ENCODE peak calls at places on chromosomes 6 and 20, in five cellular contexts. H is HepG2, G is H1, C is GM12878, U is K562. O is an unnamed sample.

GRCh38 chr6:161137320-161137719 is 136.5 kb downstream of the AGPAT4 start:
- DNase-seq in U (no peak), C (no peak), G (no peak), H (no peak), O (no peak)

GRCh38 chr6:27575594-27576361 is 102.9 kb upstream of the ZNF184 start:
- DNase-seq in G (no peak), C (no peak), H (peak; percentile 27), U (peak; percentile 47), O (peak; percentile 65)

GRCh38 chr6:7463785-7464184 is 74.2 kb downstream of the RIOK1 start:
- DNase-seq in G (no peak), U (no peak), H (peak; percentile 81), C (no peak), O (peak; percentile 57)

GRCh38 chr6:116398366-116399005 is 27.7 kb downstream of the DSE start:
- DNase-seq in G (no peak), U (no peak), C (no peak), H (no peak), O (no peak)

GRCh38 chr20:13839421-13840092 is 54.7 kb downstream of the NDUFAF5 start:
- DNase-seq in U (no peak), H (no peak), C (no peak), G (no peak), O (no peak)

GRCh38 chr6:13708679-13709261 is 2.9 kb downstream of the RANBP9 start:
- DNase-seq in C (no peak), H (no peak), G (no peak), U (no peak), O (no peak)

GRCh38 chr20:31494131-31494530 is 19.0 kb downstream of the REM1 start:
- DNase-seq in C (no peak), H (peak; percentile 81), U (peak; percentile 72), G (peak; percentile 67), O (peak; percentile 96)

GRCh38 chr6:32105433-32105832 is 3.7 kb downstream of the TNXB start:
- DNase-seq in C (no peak), G (no peak), U (no peak), H (no peak), O (no peak)

GRCh38 chr6:147506704-147507114 is 1.8 kb upstream of the SAMD5 start:
- DNase-seq in C (no peak), G (peak; percentile 88), H (peak; percentile 38), U (peak; percentile 87), O (peak; percentile 75)

GRCh38 chr20:63123326-63123725 is 92.6 kb downstream of the YTHDF1 start:
- DNase-seq in G (no peak), U (no peak), C (no peak), H (no peak), O (no peak)

GRCh38 chr6:85186546-85187170 is 263.2 kb upstream of the NT5E start:
- DNase-seq in U (no peak), C (no peak), H (no peak), G (no peak), O (no peak)

GRCh38 chr6:43578748-43579147 is 2.8 kb downstream of the POLH start:
- DNase-seq in C (no peak), H (no peak), U (no peak), G (no peak), O (no peak)

GRCh38 chr6:52603000-52603795 is 26.3 kb upstream of the TRAM2 start:
- DNase-seq in H (no peak), C (no peak), G (no peak), U (no peak), O (no peak)

GRCh38 chr20:40993794-40994540 is 34.7 kb upstream of the TOP1 start:
- DNase-seq in C (no peak), H (no peak), G (peak; percentile 10), U (no peak), O (no peak)

DNA sequence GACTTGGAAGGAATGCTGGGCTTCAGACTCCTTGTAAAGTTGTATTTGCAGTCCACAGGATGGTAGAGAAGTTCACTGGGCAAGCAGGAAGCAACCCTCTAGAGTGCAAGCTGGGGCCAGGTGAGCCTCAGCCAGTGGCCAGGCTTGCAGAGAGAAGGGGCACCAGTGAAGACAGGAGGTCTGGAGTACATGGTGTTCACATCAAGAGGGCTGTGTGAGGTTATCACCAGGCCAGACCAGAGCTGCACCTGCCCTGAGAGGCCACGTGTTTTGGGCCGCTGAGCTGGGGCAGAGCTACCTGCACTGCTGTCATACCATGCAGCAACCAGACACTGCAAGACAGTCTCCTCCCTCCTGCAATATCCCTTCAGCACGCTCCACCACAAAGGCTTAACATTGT is 79.0 kb downstream of the SH3BGRL2 start:
- DNase-seq in H (no peak), U (no peak), C (no peak), G (no peak), O (no peak)
- TF ChIP-seq EZH2 in H (no peak), U (no peak), C (no peak), G (no peak), O (no peak)

DNA sequence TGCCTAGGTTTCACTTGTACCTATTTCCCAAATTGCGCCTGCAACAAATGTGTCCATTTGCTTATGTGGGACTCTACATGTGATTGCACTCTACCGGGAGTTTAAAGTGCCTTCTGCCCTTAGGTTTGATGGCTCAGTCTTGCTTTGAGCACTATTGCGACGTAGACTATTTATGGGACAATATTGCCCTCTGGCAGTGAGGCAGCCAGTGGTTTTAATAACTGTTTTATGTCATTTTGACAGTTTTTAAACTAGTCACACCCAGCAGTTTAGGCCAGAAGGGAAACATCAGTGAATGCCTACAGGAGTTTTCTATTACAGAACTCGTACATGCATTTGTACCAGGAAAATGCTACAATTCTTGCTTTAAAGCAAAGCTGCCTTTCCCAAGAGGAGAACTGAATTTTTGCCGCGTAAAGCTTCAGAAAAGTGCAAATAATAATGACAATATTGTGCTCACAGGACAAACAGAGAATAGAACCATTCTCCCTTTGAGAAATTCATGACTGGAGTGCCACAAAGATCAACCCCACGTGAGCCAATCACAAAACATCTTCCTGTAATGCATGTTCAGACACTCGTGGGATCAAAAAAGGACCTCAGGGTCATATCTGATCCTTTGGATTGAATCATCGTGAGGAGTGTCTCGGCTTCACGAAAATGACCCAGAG is 813.6 kb downstream of the KIF16B start:
- DNase-seq in H (no peak), G (no peak), C (no peak), U (no peak), O (no peak)
- TF ChIP-seq CTCF in H (no peak), G (no peak), C (no peak), U (no peak), O (no peak)

GRCh38 chr6:11706186-11706585 is 72.4 kb downstream of the ADTRP start:
- DNase-seq in C (no peak), G (no peak), U (no peak), H (no peak), O (no peak)
- TF ChIP-seq CREB1 in C (no peak), G (no peak), U (no peak), H (no peak), O (no peak)

GRCh38 chr20:21516861-21517565 is 3.1 kb upstream of the NKX2-2 start:
- DNase-seq in H (no peak), G (peak; percentile 69), C (no peak), U (no peak), O (peak; percentile 58)
- TF ChIP-seq EZH2 in H (peak; percentile 19), G (peak; percentile 83), C (no peak), U (no peak), O (peak; percentile 92)

O was measured in GM23338.